ENCODE peak calls at places on chromosome 10, in ten cellular contexts. H, G, M, Z, B, N, X, U, D and I are unnamed samples.

GRCh38 chr10:51585742-51586141 is 113.7 kb downstream of the CSTF2T start:
- DNase-seq in H (no peak), G (no peak), M (no peak), Z (no peak), B (no peak), N (no peak), X (no peak), U (no peak), D (peak; percentile 3), I (no peak)

GRCh38 chr10:112969542-112969941 is 19.5 kb downstream of the TCF7L2 start:
- DNase-seq in H (no peak), G (no peak), M (no peak), Z (no peak), B (no peak), N (no peak), X (no peak), U (no peak), D (peak; percentile 33), I (no peak)

GRCh38 chr10:123906884-123907652 is 15.5 kb upstream of the CPXM2 start:
- DNase-seq in H (no peak), G (no peak), M (no peak), Z (no peak), B (no peak), N (no peak), X (no peak), U (no peak), D (no peak), I (no peak)

GRCh38 chr10:61272781-61273180 is 180.4 kb downstream of the TMEM26 start:
- DNase-seq in H (no peak), G (no peak), M (no peak), Z (no peak), B (no peak), N (no peak), X (no peak), U (no peak), D (no peak), I (no peak)

GRCh38 chr10:73908853-73909611 is 1.9 kb upstream of the PLAU start:
- DNase-seq in H (no peak), G (peak; percentile 33), M (peak; percentile 54), Z (peak; percentile 69), B (peak; percentile 49), N (no peak), X (peak; percentile 86), U (no peak), D (peak; percentile 68), I (peak; percentile 97)

GRCh38 chr10:110408943-110409342 is 88.8 kb upstream of the DUSP5 start:
- DNase-seq in H (no peak), G (no peak), M (no peak), Z (no peak), B (no peak), N (no peak), X (no peak), U (no peak), D (no peak), I (no peak)

GRCh38 chr10:102870221-102870620 is 951 bp downstream of the AS3MT start:
- DNase-seq in H (no peak), G (no peak), M (no peak), Z (no peak), B (no peak), N (no peak), X (no peak), U (no peak), D (no peak), I (no peak)

GRCh38 chr10:117271427-117271826 is 30.5 kb downstream of the SLC18A2 start:
- DNase-seq in H (no peak), G (no peak), M (no peak), Z (no peak), B (no peak), N (no peak), X (peak; percentile 4), U (no peak), D (no peak), I (peak; percentile 18)

GRCh38 chr10:8844141-8844540 is 789.7 kb downstream of the GATA3 start:
- DNase-seq in H (no peak), G (no peak), M (no peak), Z (no peak), B (no peak), N (no peak), X (no peak), U (no peak), D (no peak), I (no peak)

GRCh38 chr10:88428442-88428841 is 154.7 kb downstream of the RNLS start:
- DNase-seq in H (no peak), G (no peak), M (no peak), Z (no peak), B (no peak), N (no peak), X (peak; percentile 22), U (no peak), D (no peak), I (no peak)

GRCh38 chr10:99906470-99906869 is 103.3 kb downstream of the DNMBP start:
- DNase-seq in H (no peak), G (peak; percentile 23), M (no peak), Z (no peak), B (no peak), N (no peak), X (peak; percentile 76), U (no peak), D (peak; percentile 44), I (peak; percentile 97)

GRCh38 chr10:133276435-133277201 is at the start of gene ADAM8:
- DNase-seq in H (no peak), G (no peak), M (peak; percentile 52), Z (no peak), B (peak; percentile 54), N (peak; percentile 93), X (no peak), U (no peak), D (peak; percentile 64), I (no peak)

GRCh38 chr10:114879541-114880158 is 58.1 kb downstream of the FHIP2A start:
- DNase-seq in H (no peak), G (no peak), M (no peak), Z (peak; percentile 23), B (no peak), N (no peak), X (peak; percentile 42), U (no peak), D (peak; percentile 25), I (no peak)

GRCh38 chr10:62939698-62940097 is 123.5 kb upstream of the EGR2 start:
- DNase-seq in H (no peak), G (no peak), M (no peak), Z (no peak), B (no peak), N (no peak), X (no peak), U (no peak), D (no peak), I (no peak)

GRCh38 chr10:62934258-62934657 is 118.1 kb upstream of the EGR2 start:
- DNase-seq in H (no peak), G (no peak), M (no peak), Z (peak; percentile 13), B (no peak), N (no peak), X (no peak), U (no peak), D (no peak), I (no peak)

GRCh38 chr10:62935022-62935421 is 118.9 kb upstream of the EGR2 start:
- DNase-seq in H (no peak), G (no peak), M (no peak), Z (no peak), B (no peak), N (no peak), X (no peak), U (no peak), D (no peak), I (no peak)

GRCh38 chr10:62937674-62938073 is 121.5 kb upstream of the EGR2 start:
- DNase-seq in H (no peak), G (no peak), M (no peak), Z (no peak), B (no peak), N (no peak), X (no peak), U (no peak), D (no peak), I (no peak)

GRCh38 chr10:62938672-62939071 is 122.5 kb upstream of the EGR2 start:
- DNase-seq in H (no peak), G (no peak), M (no peak), Z (no peak), B (no peak), N (no peak), X (no peak), U (no peak), D (no peak), I (no peak)
- H3K36me3 ChIP-seq in H (no peaks in the 10 kb centered on the region), G (no peaks in the 10 kb centered on the region), M (no peaks in the 10 kb centered on the region), Z (no peaks in the 10 kb centered on the region), B (no peaks in the 10 kb centered on the region), N (no peaks in the 10 kb centered on the region), X (no peaks in the 10 kb centered on the region), U (no peaks in the 10 kb centered on the region), D (no peaks in the 10 kb centered on the region), I (no peaks in the 10 kb centered on the region)

GRCh38 chr10:79259834-79260233 is 87.4 kb upstream of the PPIF start:
- DNase-seq in H (no peak), G (no peak), M (no peak), Z (no peak), B (no peak), N (no peak), X (no peak), U (no peak), D (no peak), I (no peak)
- TF ChIP-seq CTCF in H (no peak), G (no peak), M (no peak), Z (no peak), B (no peak), N (no peak), X (no peak), U (no peak), D (no peak), I (no peak)

GRCh38 chr10:501596-501995 is 187.9 kb downstream of the DIP2C start:
- DNase-seq in H (no peak), G (no peak), M (no peak), Z (no peak), B (no peak), N (peak; percentile 24), X (peak; percentile 38), U (no peak), D (no peak), I (no peak)
- H3K27me3 ChIP-seq in H (no peaks in the 10 kb centered on the region), G (no peaks in the 10 kb centered on the region), M (no peaks in the 10 kb centered on the region), Z (no peaks in the 10 kb centered on the region), B (no peaks in the 10 kb centered on the region), N (no peaks in the 10 kb centered on the region), X (peaks cover 7% of the 10 kb centered on the region), U (no peaks in the 10 kb centered on the region), D (no peaks in the 10 kb centered on the region), I (no peaks in the 10 kb centered on the region)

GRCh38 chr10:89776665-89777064 is 75.3 kb downstream of the KIF20B start:
- DNase-seq in H (no peak), G (no peak), M (no peak), Z (no peak), B (no peak), N (no peak), X (no peak), U (no peak), D (no peak), I (no peak)

GRCh38 chr10:89771684-89772083 is 70.3 kb downstream of the KIF20B start:
- DNase-seq in H (no peak), G (no peak), M (no peak), Z (no peak), B (no peak), N (no peak), X (no peak), U (no peak), D (no peak), I (no peak)

DNA sequence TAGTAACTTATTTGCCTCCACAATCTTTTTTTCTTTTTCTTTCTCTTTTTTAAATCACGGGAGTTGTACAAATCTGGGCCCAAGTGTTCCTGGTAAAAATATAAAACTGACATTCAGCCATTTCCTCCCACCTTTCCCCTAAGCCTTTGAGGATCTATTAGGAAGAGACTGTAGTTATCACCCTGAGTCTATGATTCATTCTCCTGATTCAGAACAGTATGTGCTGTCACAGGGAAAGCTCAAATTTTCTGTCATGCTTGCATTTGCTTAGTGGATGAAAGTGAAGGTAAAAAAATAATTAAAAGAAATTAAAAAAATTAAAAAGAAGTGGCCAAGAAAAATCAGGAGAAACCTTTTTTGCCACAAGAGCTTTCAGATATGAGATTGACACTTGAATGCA is 71.7 kb downstream of the KIF20B start:
- DNase-seq in H (no peak), G (no peak), M (no peak), Z (no peak), B (no peak), N (no peak), X (no peak), U (no peak), D (no peak), I (no peak)
- H3K36me3 ChIP-seq in H (no peaks in the 10 kb centered on the region), G (peaks cover 4% of the 10 kb centered on the region), M (no peaks in the 10 kb centered on the region), Z (no peaks in the 10 kb centered on the region), B (no peaks in the 10 kb centered on the region), N (no peaks in the 10 kb centered on the region), X (peaks cover 2% of the 10 kb centered on the region), U (no peaks in the 10 kb centered on the region), D (no peaks in the 10 kb centered on the region), I (no peaks in the 10 kb centered on the region)